ENCODE peak calls at places on chromosomes 12 and 14, in nine cellular contexts. One of them, this sample, is unnamed.

GRCh38 chr14:71290960-71291466 is 383.8 kb downstream of the PCNX1 start:
- ATAC-seq in left lung: peak; percentile 92
- ATAC-seq in heart left ventricle: no peak
- ATAC-seq in right lobe of liver: no peak
- ATAC-seq in upper lobe of right lung: peak; percentile 76
- ATAC-seq in HepG2: peak; percentile 46
- ATAC-seq in thoracic aorta: no peak
- ATAC-seq in CD4-positive, alpha-beta T cell: no peak
- ATAC-seq in psoas muscle: no peak
- ATAC-seq in this sample: peak; percentile 74

GRCh38 chr12:104190641-104191176 is 24.9 kb upstream of the TXNRD1 start:
- ATAC-seq in heart left ventricle: no peak
- ATAC-seq in right lobe of liver: no peak
- ATAC-seq in CD4-positive, alpha-beta T cell: no peak
- ATAC-seq in HepG2: no peak
- ATAC-seq in upper lobe of right lung: no peak
- ATAC-seq in left lung: no peak
- ATAC-seq in thoracic aorta: no peak
- ATAC-seq in psoas muscle: no peak
- ATAC-seq in this sample: no peak

GRCh38 chr12:111367661-111368221 is 1.2 kb downstream of the PHETA1 start:
- ATAC-seq in upper lobe of right lung: peak; percentile 1
- ATAC-seq in HepG2: peak; percentile 89
- ATAC-seq in heart left ventricle: peak; percentile 3
- ATAC-seq in left lung: no peak
- ATAC-seq in psoas muscle: no peak
- ATAC-seq in right lobe of liver: peak; percentile 62
- ATAC-seq in thoracic aorta: no peak
- ATAC-seq in CD4-positive, alpha-beta T cell: no peak
- ATAC-seq in this sample: no peak

GRCh38 chr12:89238593-89238992 is 113.7 kb downstream of the DUSP6 start:
- ATAC-seq in HepG2: no peak
- ATAC-seq in thoracic aorta: no peak
- ATAC-seq in right lobe of liver: peak; percentile 78
- ATAC-seq in upper lobe of right lung: peak; percentile 63
- ATAC-seq in heart left ventricle: peak; percentile 84
- ATAC-seq in CD4-positive, alpha-beta T cell: no peak
- ATAC-seq in psoas muscle: no peak
- ATAC-seq in left lung: peak; percentile 40
- ATAC-seq in this sample: peak; percentile 74

GRCh38 chr12:121649819-121650353 is 19.6 kb downstream of the MORN3 start:
- ATAC-seq in thoracic aorta: no peak
- ATAC-seq in HepG2: no peak
- ATAC-seq in upper lobe of right lung: peak; percentile 53
- ATAC-seq in psoas muscle: no peak
- ATAC-seq in right lobe of liver: no peak
- ATAC-seq in heart left ventricle: no peak
- ATAC-seq in left lung: no peak
- ATAC-seq in CD4-positive, alpha-beta T cell: peak; percentile 67
- ATAC-seq in this sample: no peak

GRCh38 chr14:89236846-89237245 is 180.2 kb downstream of the FOXN3 start:
- ATAC-seq in heart left ventricle: no peak
- ATAC-seq in thoracic aorta: no peak
- ATAC-seq in CD4-positive, alpha-beta T cell: no peak
- ATAC-seq in psoas muscle: no peak
- ATAC-seq in left lung: no peak
- ATAC-seq in upper lobe of right lung: no peak
- ATAC-seq in HepG2: no peak
- ATAC-seq in right lobe of liver: no peak
- ATAC-seq in this sample: no peak

GRCh38 chr12:6444031-6444430 is 724 bp upstream of the CD27 start:
- ATAC-seq in upper lobe of right lung: no peak
- ATAC-seq in left lung: no peak
- ATAC-seq in heart left ventricle: no peak
- ATAC-seq in right lobe of liver: no peak
- ATAC-seq in HepG2: no peak
- ATAC-seq in CD4-positive, alpha-beta T cell: no peak
- ATAC-seq in thoracic aorta: no peak
- ATAC-seq in psoas muscle: no peak
- ATAC-seq in this sample: no peak

GRCh38 chr12:54933381-54933780 is 51.2 kb downstream of the TESPA1 start:
- ATAC-seq in thoracic aorta: no peak
- ATAC-seq in right lobe of liver: no peak
- ATAC-seq in upper lobe of right lung: no peak
- ATAC-seq in HepG2: no peak
- ATAC-seq in heart left ventricle: no peak
- ATAC-seq in CD4-positive, alpha-beta T cell: peak; percentile 10
- ATAC-seq in psoas muscle: no peak
- ATAC-seq in left lung: no peak
- ATAC-seq in this sample: no peak

GRCh38 chr14:92877757-92878431 is 45.1 kb upstream of the CHGA start:
- ATAC-seq in right lobe of liver: peak; percentile 91
- ATAC-seq in psoas muscle: no peak
- ATAC-seq in CD4-positive, alpha-beta T cell: no peak
- ATAC-seq in heart left ventricle: peak; percentile 91
- ATAC-seq in thoracic aorta: no peak
- ATAC-seq in upper lobe of right lung: peak; percentile 40
- ATAC-seq in HepG2: peak; percentile 95
- ATAC-seq in left lung: peak; percentile 26
- ATAC-seq in this sample: peak; percentile 85

GRCh38 chr14:55297611-55298323 is 26.5 kb downstream of the FBXO34 start:
- ATAC-seq in right lobe of liver: no peak
- ATAC-seq in left lung: peak; percentile 82
- ATAC-seq in psoas muscle: no peak
- ATAC-seq in thoracic aorta: no peak
- ATAC-seq in HepG2: no peak
- ATAC-seq in heart left ventricle: no peak
- ATAC-seq in upper lobe of right lung: peak; percentile 82
- ATAC-seq in CD4-positive, alpha-beta T cell: peak; percentile 52
- ATAC-seq in this sample: no peak

GRCh38 chr14:87908591-87908990 is 84.4 kb downstream of the GALC start:
- ATAC-seq in CD4-positive, alpha-beta T cell: no peak
- ATAC-seq in upper lobe of right lung: no peak
- ATAC-seq in right lobe of liver: no peak
- ATAC-seq in psoas muscle: no peak
- ATAC-seq in heart left ventricle: no peak
- ATAC-seq in thoracic aorta: no peak
- ATAC-seq in left lung: no peak
- ATAC-seq in HepG2: no peak
- ATAC-seq in this sample: no peak

GRCh38 chr12:122421815-122422737 is at the start of gene CLIP1:
- ATAC-seq in left lung: peak; percentile 80
- ATAC-seq in HepG2: peak; percentile 67
- ATAC-seq in psoas muscle: peak; percentile 82
- ATAC-seq in heart left ventricle: peak; percentile 90
- ATAC-seq in upper lobe of right lung: peak; percentile 92
- ATAC-seq in right lobe of liver: peak; percentile 75
- ATAC-seq in thoracic aorta: peak; percentile 62
- ATAC-seq in CD4-positive, alpha-beta T cell: peak; percentile 76
- ATAC-seq in this sample: peak; percentile 88

GRCh38 chr12:15522574-15523187 is 200.4 kb downstream of the PTPRO start:
- ATAC-seq in thoracic aorta: no peak
- ATAC-seq in psoas muscle: no peak
- ATAC-seq in CD4-positive, alpha-beta T cell: no peak
- ATAC-seq in HepG2: no peak
- ATAC-seq in heart left ventricle: peak; percentile 54
- ATAC-seq in upper lobe of right lung: peak; percentile 72
- ATAC-seq in left lung: peak; percentile 86
- ATAC-seq in right lobe of liver: peak; percentile 70
- ATAC-seq in this sample: no peak

GRCh38 chr12:27824126-27824842 is 44.2 kb upstream of the MANSC4 start:
- ATAC-seq in psoas muscle: no peak
- ATAC-seq in upper lobe of right lung: no peak
- ATAC-seq in heart left ventricle: no peak
- ATAC-seq in CD4-positive, alpha-beta T cell: no peak
- ATAC-seq in right lobe of liver: no peak
- ATAC-seq in HepG2: no peak
- ATAC-seq in left lung: no peak
- ATAC-seq in thoracic aorta: no peak
- ATAC-seq in this sample: no peak

GRCh38 chr12:107251288-107251687 is 157.9 kb upstream of the CRY1 start:
- ATAC-seq in heart left ventricle: no peak
- ATAC-seq in thoracic aorta: no peak
- ATAC-seq in right lobe of liver: no peak
- ATAC-seq in HepG2: no peak
- ATAC-seq in left lung: no peak
- ATAC-seq in psoas muscle: no peak
- ATAC-seq in upper lobe of right lung: no peak
- ATAC-seq in CD4-positive, alpha-beta T cell: no peak
- ATAC-seq in this sample: no peak

GRCh38 chr12:132637811-132638210 is 19.2 kb downstream of the P2RX2 start:
- ATAC-seq in thoracic aorta: no peak
- ATAC-seq in left lung: no peak
- ATAC-seq in right lobe of liver: no peak
- ATAC-seq in upper lobe of right lung: no peak
- ATAC-seq in CD4-positive, alpha-beta T cell: no peak
- ATAC-seq in heart left ventricle: no peak
- ATAC-seq in HepG2: no peak
- ATAC-seq in psoas muscle: no peak
- ATAC-seq in this sample: no peak

GRCh38 chr14:50101417-50101816 is 15.0 kb downstream of the VCPKMT start:
- ATAC-seq in HepG2: no peak
- ATAC-seq in psoas muscle: no peak
- ATAC-seq in CD4-positive, alpha-beta T cell: no peak
- ATAC-seq in left lung: no peak
- ATAC-seq in right lobe of liver: no peak
- ATAC-seq in upper lobe of right lung: no peak
- ATAC-seq in thoracic aorta: no peak
- ATAC-seq in heart left ventricle: no peak
- ATAC-seq in this sample: no peak

GRCh38 chr14:63940387-63940786 is 87.6 kb downstream of the SYNE2 start:
- ATAC-seq in right lobe of liver: no peak
- ATAC-seq in psoas muscle: no peak
- ATAC-seq in heart left ventricle: no peak
- ATAC-seq in thoracic aorta: no peak
- ATAC-seq in left lung: no peak
- ATAC-seq in upper lobe of right lung: no peak
- ATAC-seq in HepG2: no peak
- ATAC-seq in CD4-positive, alpha-beta T cell: peak; percentile 83
- ATAC-seq in this sample: no peak

DNA sequence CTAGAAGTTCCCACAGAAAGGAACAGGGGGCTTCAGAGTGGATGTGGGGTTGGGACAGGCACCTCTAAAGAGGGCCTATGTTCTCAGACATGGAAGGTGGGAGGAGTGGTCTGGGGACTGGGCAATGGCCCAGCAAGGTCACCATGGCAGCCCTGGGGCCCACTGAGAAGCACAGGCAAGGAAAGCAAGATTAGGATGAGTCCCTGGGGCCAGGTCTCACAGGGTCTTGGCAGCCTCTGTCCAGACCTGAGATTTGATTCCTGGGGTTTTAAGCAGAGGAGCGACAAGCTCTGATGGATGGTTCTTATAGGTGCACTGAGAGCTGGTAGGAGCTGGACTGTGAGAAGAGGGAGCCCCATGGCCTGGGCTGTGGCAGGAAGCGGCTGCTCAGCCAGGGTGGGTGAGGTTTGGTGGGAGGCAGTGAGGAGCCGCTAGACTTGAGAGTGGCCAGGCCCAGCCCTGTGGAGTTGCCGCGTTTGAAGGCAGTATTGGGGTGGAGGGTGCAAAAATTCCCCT is 44.0 kb downstream of the DLK1 start:
- ATAC-seq in thoracic aorta: no peak
- ATAC-seq in right lobe of liver: no peak
- ATAC-seq in HepG2: no peak
- ATAC-seq in CD4-positive, alpha-beta T cell: no peak
- ATAC-seq in upper lobe of right lung: no peak
- ATAC-seq in psoas muscle: no peak
- ATAC-seq in left lung: no peak
- ATAC-seq in heart left ventricle: no peak
- ATAC-seq in this sample: no peak
- H3K27ac ChIP-seq in thoracic aorta: no peak overlapping the region
- H3K27ac ChIP-seq in right lobe of liver: no peak overlapping the region
- H3K27ac ChIP-seq in HepG2: peak overlapping the region; percentile 36
- H3K27ac ChIP-seq in CD4-positive, alpha-beta T cell: no peak overlapping the region
- H3K27ac ChIP-seq in upper lobe of right lung: no peak overlapping the region
- H3K27ac ChIP-seq in psoas muscle: no peak overlapping the region
- H3K27ac ChIP-seq in left lung: no peak overlapping the region
- H3K27ac ChIP-seq in heart left ventricle: no peak overlapping the region
- H3K27ac ChIP-seq in this sample: no peak overlapping the region

GRCh38 chr12:116187158-116187511 is 90.4 kb downstream of the MED13L start:
- ATAC-seq in thoracic aorta: no peak
- ATAC-seq in HepG2: peak; percentile 57
- ATAC-seq in left lung: peak; percentile 25
- ATAC-seq in psoas muscle: peak; percentile 39
- ATAC-seq in CD4-positive, alpha-beta T cell: no peak
- ATAC-seq in right lobe of liver: peak; percentile 12
- ATAC-seq in upper lobe of right lung: peak; percentile 35
- ATAC-seq in heart left ventricle: peak; percentile 20
- ATAC-seq in this sample: no peak
- H3K27ac ChIP-seq in thoracic aorta: no peak overlapping the region
- H3K27ac ChIP-seq in HepG2: peak overlapping the region; percentile 60
- H3K27ac ChIP-seq in left lung: no peak overlapping the region
- H3K27ac ChIP-seq in psoas muscle: peak overlapping the region; percentile 60
- H3K27ac ChIP-seq in CD4-positive, alpha-beta T cell: no peak overlapping the region
- H3K27ac ChIP-seq in right lobe of liver: no peak overlapping the region
- H3K27ac ChIP-seq in upper lobe of right lung: no peak overlapping the region
- H3K27ac ChIP-seq in heart left ventricle: no peak overlapping the region
- H3K27ac ChIP-seq in this sample: no peak overlapping the region

GRCh38 chr14:95117937-95118726 is 39.2 kb downstream of the DICER1 start:
- ATAC-seq in CD4-positive, alpha-beta T cell: no peak
- ATAC-seq in heart left ventricle: no peak
- ATAC-seq in left lung: no peak
- ATAC-seq in thoracic aorta: no peak
- ATAC-seq in upper lobe of right lung: no peak
- ATAC-seq in right lobe of liver: no peak
- ATAC-seq in HepG2: no peak
- ATAC-seq in psoas muscle: peak; percentile 64
- ATAC-seq in this sample: no peak
- H3K27ac ChIP-seq in CD4-positive, alpha-beta T cell: no peak overlapping the region
- H3K27ac ChIP-seq in heart left ventricle: no peak overlapping the region
- H3K27ac ChIP-seq in left lung: no peak overlapping the region
- H3K27ac ChIP-seq in thoracic aorta: no peak overlapping the region
- H3K27ac ChIP-seq in upper lobe of right lung: no peak overlapping the region
- H3K27ac ChIP-seq in right lobe of liver: no peak overlapping the region
- H3K27ac ChIP-seq in HepG2: no peak overlapping the region
- H3K27ac ChIP-seq in psoas muscle: peak overlapping the region; percentile 21
- H3K27ac ChIP-seq in this sample: no peak overlapping the region

DNA sequence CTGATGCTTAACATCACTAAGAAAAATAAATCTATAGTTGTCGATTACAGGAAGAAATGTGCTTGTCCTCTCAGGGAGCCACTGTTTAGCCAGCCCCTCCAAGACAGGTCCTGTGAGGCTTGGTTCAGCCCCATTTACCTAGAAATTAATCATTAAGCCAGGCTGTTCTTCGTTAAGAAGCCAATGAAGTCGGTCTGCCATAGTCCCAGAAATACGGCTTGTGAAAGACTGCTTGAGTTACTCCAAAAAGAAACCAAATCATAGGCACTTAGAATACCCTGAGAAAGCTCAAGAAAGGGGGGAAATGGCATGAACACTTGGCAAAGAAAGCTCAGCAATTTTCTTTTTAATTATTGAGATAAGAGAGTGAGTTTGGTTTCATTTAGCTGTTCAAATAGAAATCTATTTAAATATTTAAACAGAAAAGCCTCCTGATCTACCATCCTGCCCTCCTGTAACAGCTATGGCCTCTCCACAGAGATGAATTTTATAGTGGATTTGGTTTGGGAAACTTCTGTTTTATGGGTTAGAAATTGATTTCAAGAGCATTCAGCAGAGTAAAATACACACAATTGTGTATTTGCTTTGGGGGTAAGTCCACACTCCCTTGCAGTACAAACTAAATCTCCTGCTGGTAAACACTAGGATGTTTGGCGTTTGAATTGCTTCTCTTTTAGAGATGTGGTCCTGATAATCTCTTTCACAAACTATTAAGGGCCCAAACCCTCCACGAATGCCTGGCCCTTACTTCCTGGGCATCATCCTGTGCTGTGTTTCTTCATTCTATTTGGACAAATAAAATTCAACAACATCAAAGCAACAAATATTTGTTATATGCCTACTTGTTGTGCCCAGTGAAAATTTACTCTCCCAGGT is 234.4 kb downstream of the SEC23A start:
- ATAC-seq in left lung: peak; percentile 77
- ATAC-seq in psoas muscle: no peak
- ATAC-seq in CD4-positive, alpha-beta T cell: no peak
- ATAC-seq in right lobe of liver: peak; percentile 89
- ATAC-seq in HepG2: peak; percentile 89
- ATAC-seq in heart left ventricle: no peak
- ATAC-seq in upper lobe of right lung: peak; percentile 66
- ATAC-seq in thoracic aorta: no peak
- ATAC-seq in this sample: no peak
- H3K27ac ChIP-seq in left lung: no peak overlapping the region
- H3K27ac ChIP-seq in psoas muscle: no peak overlapping the region
- H3K27ac ChIP-seq in CD4-positive, alpha-beta T cell: no peak overlapping the region
- H3K27ac ChIP-seq in right lobe of liver: peak overlapping the region; percentile 64
- H3K27ac ChIP-seq in HepG2: no peak overlapping the region
- H3K27ac ChIP-seq in heart left ventricle: no peak overlapping the region
- H3K27ac ChIP-seq in upper lobe of right lung: peak overlapping the region; percentile 14
- H3K27ac ChIP-seq in thoracic aorta: no peak overlapping the region
- H3K27ac ChIP-seq in this sample: no peak overlapping the region